ENCODE peak calls at places on chromosomes 13 and 19, in seven cellular contexts. One of them, this sample, is unnamed.

GRCh38 chr19:22619371-22619770 is 14.8 kb upstream of the ZNF492 start:
- DNase-seq in K562: no peak
- DNase-seq in SK-N-SH: no peak
- DNase-seq in GM12878: no peak
- DNase-seq in GM12891: no peak
- DNase-seq in HepG2: no peak
- DNase-seq in H1: no peak
- DNase-seq in this sample: no peak

GRCh38 chr13:98886587-98886986 is 91.3 kb downstream of the DOCK9 start:
- DNase-seq in K562: no peak
- DNase-seq in SK-N-SH: no peak
- DNase-seq in GM12878: no peak
- DNase-seq in GM12891: no peak
- DNase-seq in HepG2: no peak
- DNase-seq in H1: no peak
- DNase-seq in this sample: no peak

GRCh38 chr19:10587022-10587838 is at the start of gene AP1M2:
- DNase-seq in K562: peak
- DNase-seq in SK-N-SH: no peak
- DNase-seq in GM12878: no peak
- DNase-seq in GM12891: no peak
- DNase-seq in HepG2: no peak
- DNase-seq in H1: peak
- DNase-seq in this sample: no peak

GRCh38 chr19:23823952-23824389 is 65.3 kb upstream of the ZNF681 start:
- DNase-seq in K562: peak
- DNase-seq in SK-N-SH: peak
- DNase-seq in GM12878: peak
- DNase-seq in GM12891: peak
- DNase-seq in HepG2: peak
- DNase-seq in H1: no peak
- DNase-seq in this sample: no peak

GRCh38 chr13:76783798-76784197 is 102.4 kb downstream of the KCTD12 start:
- DNase-seq in K562: no peak
- DNase-seq in SK-N-SH: no peak
- DNase-seq in GM12878: no peak
- DNase-seq in GM12891: no peak
- DNase-seq in HepG2: no peak
- DNase-seq in H1: no peak
- DNase-seq in this sample: no peak

GRCh38 chr13:35471466-35472307 is 4.8 kb downstream of the MAB21L1 start:
- DNase-seq in K562: no peak
- DNase-seq in SK-N-SH: no peak
- DNase-seq in GM12878: no peak
- DNase-seq in GM12891: no peak
- DNase-seq in HepG2: no peak
- DNase-seq in H1: no peak
- DNase-seq in this sample: no peak

GRCh38 chr13:20534038-20534608 is 8.5 kb upstream of the CRYL1 start:
- DNase-seq in K562: no peak
- DNase-seq in SK-N-SH: no peak
- DNase-seq in GM12878: no peak
- DNase-seq in GM12891: no peak
- DNase-seq in HepG2: peak
- DNase-seq in H1: no peak
- DNase-seq in this sample: no peak

GRCh38 chr13:31538067-31539042 is 201.0 kb upstream of the RXFP2 start:
- DNase-seq in K562: peak
- DNase-seq in SK-N-SH: peak
- DNase-seq in GM12878: no peak
- DNase-seq in GM12891: no peak
- DNase-seq in HepG2: peak
- DNase-seq in H1: no peak
- DNase-seq in this sample: no peak

GRCh38 chr19:3618144-3618810 is 8.3 kb downstream of the CACTIN start:
- DNase-seq in K562: peak
- DNase-seq in SK-N-SH: peak
- DNase-seq in GM12878: peak
- DNase-seq in GM12891: peak
- DNase-seq in HepG2: no peak
- DNase-seq in H1: peak
- DNase-seq in this sample: peak

GRCh38 chr13:75319244-75319643 is 162.7 kb downstream of the TBC1D4 start:
- DNase-seq in K562: no peak
- DNase-seq in SK-N-SH: no peak
- DNase-seq in GM12878: no peak
- DNase-seq in GM12891: no peak
- DNase-seq in HepG2: peak
- DNase-seq in H1: no peak
- DNase-seq in this sample: no peak

GRCh38 chr13:29435125-29435911 is 160.2 kb downstream of the SLC7A1 start:
- DNase-seq in K562: no peak
- DNase-seq in SK-N-SH: peak
- DNase-seq in GM12878: no peak
- DNase-seq in GM12891: no peak
- DNase-seq in HepG2: no peak
- DNase-seq in H1: no peak
- DNase-seq in this sample: no peak

GRCh38 chr19:30811397-30812098 is 439.4 kb downstream of the ZNF536 start:
- DNase-seq in K562: no peak
- DNase-seq in SK-N-SH: no peak
- DNase-seq in GM12878: no peak
- DNase-seq in GM12891: no peak
- DNase-seq in HepG2: no peak
- DNase-seq in H1: no peak
- DNase-seq in this sample: no peak

GRCh38 chr19:45307361-45307760 is 15.3 kb downstream of the CKM start:
- DNase-seq in K562: no peak
- DNase-seq in SK-N-SH: no peak
- DNase-seq in GM12878: no peak
- DNase-seq in GM12891: no peak
- DNase-seq in HepG2: no peak
- DNase-seq in H1: no peak
- DNase-seq in this sample: no peak

GRCh38 chr19:45305007-45305406 is 17.7 kb downstream of the CKM start:
- DNase-seq in K562: no peak
- DNase-seq in SK-N-SH: no peak
- DNase-seq in GM12878: no peak
- DNase-seq in GM12891: no peak
- DNase-seq in HepG2: no peak
- DNase-seq in H1: no peak
- DNase-seq in this sample: no peak

GRCh38 chr19:45305421-45305820 is 17.3 kb downstream of the CKM start:
- DNase-seq in K562: no peak
- DNase-seq in SK-N-SH: no peak
- DNase-seq in GM12878: no peak
- DNase-seq in GM12891: no peak
- DNase-seq in HepG2: peak
- DNase-seq in H1: no peak
- DNase-seq in this sample: no peak

GRCh38 chr19:45306522-45307027 is 16.1 kb downstream of the CKM start:
- DNase-seq in K562: peak
- DNase-seq in SK-N-SH: no peak
- DNase-seq in GM12878: no peak
- DNase-seq in GM12891: no peak
- DNase-seq in HepG2: no peak
- DNase-seq in H1: peak
- DNase-seq in this sample: no peak

GRCh38 chr19:45306040-45306439 is 16.6 kb downstream of the CKM start:
- DNase-seq in K562: no peak
- DNase-seq in SK-N-SH: no peak
- DNase-seq in GM12878: no peak
- DNase-seq in GM12891: no peak
- DNase-seq in HepG2: no peak
- DNase-seq in H1: no peak
- DNase-seq in this sample: no peak
- TF ChIP-seq TAF1 in K562: no peak
- TF ChIP-seq TAF1 in SK-N-SH: no peak
- TF ChIP-seq TAF1 in GM12878: no peak
- TF ChIP-seq TAF1 in GM12891: no peak
- TF ChIP-seq TAF1 in HepG2: no peak
- TF ChIP-seq TAF1 in H1: no peak
- TF ChIP-seq TAF1 in this sample: no peak

DNA sequence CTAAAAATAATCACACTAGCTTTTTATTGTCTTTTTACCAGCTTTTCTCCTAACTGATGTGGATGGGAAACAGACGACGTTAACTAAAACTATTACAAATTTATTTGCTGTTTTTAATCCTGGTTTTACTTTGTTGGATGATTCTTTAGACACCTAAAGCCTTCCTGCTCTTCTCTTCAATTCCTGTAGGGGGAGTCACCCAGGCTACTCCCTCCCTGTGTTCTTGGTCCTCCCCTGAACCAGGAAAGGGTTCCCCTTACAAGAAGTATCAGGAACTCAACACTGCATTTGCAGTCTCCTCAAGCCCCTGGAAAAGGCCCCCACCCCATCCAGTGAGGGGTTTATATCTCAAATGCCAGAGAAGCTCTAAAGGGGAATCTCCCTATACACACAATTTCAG is 206.1 kb downstream of the SUCLA2 start:
- DNase-seq in K562: no peak
- DNase-seq in SK-N-SH: peak
- DNase-seq in GM12878: no peak
- DNase-seq in GM12891: no peak
- DNase-seq in HepG2: peak
- DNase-seq in H1: no peak
- DNase-seq in this sample: peak
- TF ChIP-seq TAF1 in K562: no peak
- TF ChIP-seq TAF1 in SK-N-SH: no peak
- TF ChIP-seq TAF1 in GM12878: no peak
- TF ChIP-seq TAF1 in GM12891: no peak
- TF ChIP-seq TAF1 in HepG2: no peak
- TF ChIP-seq TAF1 in H1: no peak
- TF ChIP-seq TAF1 in this sample: no peak

GRCh38 chr13:26219726-26220125 is 2.4 kb downstream of the RNF6 start:
- DNase-seq in K562: no peak
- DNase-seq in SK-N-SH: no peak
- DNase-seq in GM12878: no peak
- DNase-seq in GM12891: no peak
- DNase-seq in HepG2: no peak
- DNase-seq in H1: no peak
- DNase-seq in this sample: no peak

GRCh38 chr13:26222523-26223046 is 471 bp upstream of the RNF6 start:
- DNase-seq in K562: no peak
- DNase-seq in SK-N-SH: no peak
- DNase-seq in GM12878: no peak
- DNase-seq in GM12891: no peak
- DNase-seq in HepG2: no peak
- DNase-seq in H1: no peak
- DNase-seq in this sample: no peak

GRCh38 chr13:26221399-26221720 is 754 bp downstream of the RNF6 start:
- DNase-seq in K562: no peak
- DNase-seq in SK-N-SH: no peak
- DNase-seq in GM12878: no peak
- DNase-seq in GM12891: no peak
- DNase-seq in HepG2: no peak
- DNase-seq in H1: no peak
- DNase-seq in this sample: no peak

GRCh38 chr13:26221721-26222522 is at the start of gene RNF6:
- DNase-seq in K562: peak
- DNase-seq in SK-N-SH: peak
- DNase-seq in GM12878: peak
- DNase-seq in GM12891: peak
- DNase-seq in HepG2: peak
- DNase-seq in H1: peak
- DNase-seq in this sample: peak

DNA sequence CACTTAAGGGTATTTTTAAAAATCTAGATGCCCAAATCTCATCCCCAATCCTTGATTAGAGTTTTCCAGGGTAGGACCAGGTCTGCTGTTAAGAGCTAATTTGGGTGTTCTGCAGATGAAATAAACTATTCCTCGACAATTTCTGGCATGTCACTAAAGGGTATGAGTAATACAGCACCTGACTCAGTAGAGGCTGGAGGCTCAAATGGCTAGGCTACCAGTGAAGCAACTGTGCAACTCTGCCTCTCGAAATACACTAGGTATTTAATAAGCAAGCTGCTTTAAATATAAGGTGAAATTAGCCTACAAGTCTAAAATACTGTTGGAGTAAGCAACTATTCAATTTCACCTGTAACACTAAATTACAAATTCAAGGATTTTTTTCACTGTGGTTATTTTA is 1.5 kb downstream of the RNF6 start:
- DNase-seq in K562: no peak
- DNase-seq in SK-N-SH: no peak
- DNase-seq in GM12878: no peak
- DNase-seq in GM12891: no peak
- DNase-seq in HepG2: no peak
- DNase-seq in H1: no peak
- DNase-seq in this sample: no peak
- TF ChIP-seq TAF1 in K562: no peak
- TF ChIP-seq TAF1 in SK-N-SH: no peak
- TF ChIP-seq TAF1 in GM12878: no peak
- TF ChIP-seq TAF1 in GM12891: no peak
- TF ChIP-seq TAF1 in HepG2: no peak
- TF ChIP-seq TAF1 in H1: no peak
- TF ChIP-seq TAF1 in this sample: no peak

GRCh38 chr19:39342647-39343305 is 555 bp downstream of the SAMD4B start:
- DNase-seq in K562: peak
- DNase-seq in SK-N-SH: peak
- DNase-seq in GM12878: no peak
- DNase-seq in GM12891: no peak
- DNase-seq in HepG2: no peak
- DNase-seq in H1: no peak
- DNase-seq in this sample: no peak

GRCh38 chr19:39341720-39342604 is at the start of gene SAMD4B:
- DNase-seq in K562: peak
- DNase-seq in SK-N-SH: peak
- DNase-seq in GM12878: peak
- DNase-seq in GM12891: peak
- DNase-seq in HepG2: peak
- DNase-seq in H1: peak
- DNase-seq in this sample: peak

GRCh38 chr19:39339636-39340035 is 2.6 kb upstream of the SAMD4B start:
- DNase-seq in K562: no peak
- DNase-seq in SK-N-SH: no peak
- DNase-seq in GM12878: no peak
- DNase-seq in GM12891: no peak
- DNase-seq in HepG2: peak
- DNase-seq in H1: no peak
- DNase-seq in this sample: no peak

GRCh38 chr19:39345956-39346355 is 3.7 kb downstream of the SAMD4B start:
- DNase-seq in K562: no peak
- DNase-seq in SK-N-SH: no peak
- DNase-seq in GM12878: no peak
- DNase-seq in GM12891: no peak
- DNase-seq in HepG2: no peak
- DNase-seq in H1: no peak
- DNase-seq in this sample: no peak

DNA sequence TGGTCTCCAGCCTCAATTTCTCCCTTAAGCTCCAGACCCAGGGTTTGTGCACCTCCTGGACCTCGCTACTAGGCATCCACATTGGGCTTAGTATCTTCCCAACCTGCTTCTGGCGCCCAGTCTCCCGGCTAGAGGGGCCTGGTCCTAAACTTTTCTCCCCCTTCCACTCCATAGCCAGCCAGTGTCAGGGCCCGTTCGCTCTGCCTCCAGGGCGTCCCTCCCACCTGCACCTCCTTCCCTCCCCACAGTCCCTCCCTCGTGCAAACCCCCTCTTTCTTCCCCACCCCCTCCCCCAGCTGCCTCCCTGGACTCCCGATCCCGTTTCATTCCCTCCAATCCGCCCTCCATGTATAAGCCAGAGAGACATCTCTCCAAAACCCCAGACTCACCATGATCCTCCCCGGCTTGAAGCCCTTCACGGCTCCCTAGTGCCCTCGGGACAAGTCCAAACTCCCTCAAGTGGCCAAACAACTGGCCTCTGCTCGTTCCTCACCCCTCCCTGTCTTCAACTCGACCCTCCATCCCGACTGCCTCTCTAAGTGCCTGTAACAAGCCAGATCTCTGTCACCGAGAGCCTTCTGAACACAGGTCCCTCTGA is 1.0 kb upstream of the SAMD4B start:
- DNase-seq in K562: peak
- DNase-seq in SK-N-SH: peak
- DNase-seq in GM12878: no peak
- DNase-seq in GM12891: no peak
- DNase-seq in HepG2: no peak
- DNase-seq in H1: peak
- DNase-seq in this sample: no peak
- TF ChIP-seq TAF1 in K562: no peak
- TF ChIP-seq TAF1 in SK-N-SH: no peak
- TF ChIP-seq TAF1 in GM12878: no peak
- TF ChIP-seq TAF1 in GM12891: no peak
- TF ChIP-seq TAF1 in HepG2: no peak
- TF ChIP-seq TAF1 in H1: no peak
- TF ChIP-seq TAF1 in this sample: no peak